ENCODE peak calls at places on chromosome 3, in eight cellular contexts. Z is heart right ventricle, J is testis, A is left ventricle myocardium inferior, L is aorta, D is bronchial epithelial cell, G is Karpas-422, S is ovary. B is an unnamed sample. For H3K36me3, the result is how much of the 10 kb centered on the place peaks cover.

GRCh38 chr3:53794597-53794996 is 51.6 kb downstream of the CHDH start:
- DNase-seq in G (no peak), J (no peak), L (no peak), D (peak), A (no peak), S (no peak), Z (no peak), B (no peak)

GRCh38 chr3:53624467-53624866 is 130.1 kb downstream of the CACNA1D start:
- DNase-seq in S (no peak), A (no peak), D (no peak), J (no peak), L (no peak), Z (no peak), G (no peak), B (no peak)

GRCh38 chr3:178097576-178097975 is 438.7 kb upstream of the KCNMB2 start:
- DNase-seq in S (no peak), A (no peak), Z (no peak), L (no peak), D (peak), J (no peak), G (no peak), B (no peak)

GRCh38 chr3:24521306-24522154 is 26.9 kb upstream of the THRB start:
- DNase-seq in J (peak), Z (peak), G (no peak), A (peak), D (peak), L (peak), S (peak), B (peak)

GRCh38 chr3:35931867-35932266 is 292.5 kb downstream of the ARPP21 start:
- DNase-seq in G (no peak), D (no peak), J (no peak), A (no peak), Z (no peak), L (no peak), S (no peak), B (no peak)

GRCh38 chr3:193719735-193720134 is 126.7 kb downstream of the OPA1 start:
- DNase-seq in S (no peak), Z (no peak), L (no peak), D (no peak), J (no peak), G (no peak), A (no peak), B (no peak)

GRCh38 chr3:15475161-15475560 is 46.3 kb downstream of the COLQ start:
- DNase-seq in D (no peak), Z (no peak), J (no peak), A (no peak), S (no peak), G (no peak), L (no peak), B (no peak)

GRCh38 chr3:29012011-29012410 is 268.9 kb upstream of the RBMS3 start:
- DNase-seq in L (no peak), Z (no peak), A (no peak), J (no peak), S (no peak), G (no peak), D (no peak), B (no peak)

GRCh38 chr3:145780301-145780700 is 380.7 kb downstream of the PLOD2 start:
- DNase-seq in J (no peak), A (no peak), Z (no peak), D (no peak), L (no peak), S (no peak), G (no peak), B (no peak)

GRCh38 chr3:62226601-62227339 is 146.6 kb downstream of the FEZF2 start:
- DNase-seq in D (no peak), A (no peak), L (no peak), S (no peak), G (no peak), Z (no peak), J (no peak), B (no peak)

GRCh38 chr3:105274958-105275357 is 91.8 kb upstream of the ALCAM start:
- DNase-seq in S (no peak), G (no peak), L (no peak), A (no peak), J (no peak), D (peak), Z (no peak), B (no peak)

GRCh38 chr3:98574157-98574556 is 19.3 kb downstream of the CPOX start:
- DNase-seq in G (no peak), S (no peak), J (no peak), A (no peak), D (no peak), L (no peak), Z (no peak), B (no peak)

GRCh38 chr3:133572158-133573053 is 1.1 kb upstream of the CDV3 start:
- DNase-seq in L (no peak), A (no peak), G (peak), S (peak), D (peak), J (no peak), Z (no peak), B (no peak)

GRCh38 chr3:108719178-108719577 is 38.0 kb downstream of the RETNLB start:
- DNase-seq in Z (no peak), S (no peak), G (no peak), J (no peak), D (no peak), L (no peak), A (no peak), B (no peak)

GRCh38 chr3:151837057-151837456 is 23.1 kb downstream of the AADAC start:
- DNase-seq in J (peak), L (no peak), A (no peak), S (no peak), G (no peak), Z (no peak), D (peak), B (peak)

GRCh38 chr3:49799761-49800160 is at the start of gene CDHR4:
- DNase-seq in A (no peak), S (no peak), L (peak), Z (no peak), D (peak), G (no peak), J (no peak), B (no peak)

GRCh38 chr3:83934208-83935150 is 1024.3 kb upstream of the CADM2 start:
- DNase-seq in Z (no peak), D (peak), A (no peak), S (no peak), J (no peak), L (no peak), G (no peak), B (no peak)

GRCh38 chr3:188111002-188111584 is 42.9 kb upstream of the LPP start:
- DNase-seq in S (no peak), Z (no peak), G (no peak), L (no peak), A (no peak), D (no peak), J (no peak), B (peak)

GRCh38 chr3:148723591-148723990 is 25.9 kb downstream of the AGTR1 start:
- DNase-seq in G (no peak), L (no peak), S (no peak), A (no peak), J (no peak), D (peak), Z (no peak), B (no peak)

GRCh38 chr3:12588039-12588673 is 31.3 kb downstream of the MKRN2 start:
- DNase-seq in G (no peak), A (no peak), J (no peak), S (no peak), D (peak), L (no peak), Z (no peak), B (no peak)

GRCh38 chr3:12590096-12590495 is 33.2 kb downstream of the MKRN2 start:
- DNase-seq in D (no peak), S (no peak), L (no peak), Z (no peak), J (no peak), G (peak), A (no peak), B (no peak)

GRCh38 chr3:12588674-12589054 is 31.8 kb downstream of the MKRN2 start:
- DNase-seq in D (no peak), G (no peak), S (no peak), Z (no peak), J (no peak), A (no peak), L (no peak), B (no peak)

GRCh38 chr3:12591456-12591855 is 34.6 kb downstream of the MKRN2 start:
- DNase-seq in S (no peak), A (no peak), Z (no peak), J (no peak), D (no peak), G (no peak), L (no peak), B (no peak)

DNA sequence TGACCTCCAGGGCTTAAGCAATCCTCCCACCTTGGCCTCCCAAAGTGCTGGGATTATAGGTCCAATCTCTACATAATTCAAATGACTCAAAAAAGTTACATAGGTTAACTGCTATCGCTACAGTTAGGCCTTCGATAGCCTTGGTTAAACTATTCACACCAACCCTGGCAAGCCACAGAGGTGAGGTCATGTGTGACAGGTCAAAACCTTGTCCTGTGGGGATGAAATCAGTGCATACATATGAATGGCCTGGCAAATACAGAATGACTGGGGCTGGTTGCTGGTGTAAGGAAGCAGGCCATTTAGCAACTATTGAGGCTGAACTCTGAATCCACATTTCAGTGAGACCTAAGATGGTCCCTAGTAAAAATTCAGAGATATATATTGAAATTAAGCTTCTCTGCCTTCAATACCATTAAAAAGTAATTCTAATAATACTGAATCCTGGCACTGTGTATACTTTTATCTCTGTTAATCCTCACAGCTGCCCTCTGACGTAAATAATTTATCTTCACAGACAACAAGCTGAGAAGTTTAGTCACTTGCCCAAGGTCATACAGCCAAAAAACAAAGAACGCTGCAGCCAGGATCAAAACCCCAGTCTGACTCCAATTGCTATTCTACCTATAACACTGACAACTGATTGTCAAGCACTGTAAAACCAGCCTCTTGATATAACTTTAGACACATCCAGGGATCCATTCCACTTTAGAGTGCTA is 35.3 kb downstream of the MKRN2 start:
- DNase-seq in J (no peak), A (no peak), S (no peak), L (no peak), Z (no peak), G (no peak), D (no peak), B (no peak)
- H3K36me3 ChIP-seq in J (under half), A (half or more), S (under half), L (under half), Z (half or more), G (under half), D (under half), B (half or more)

GRCh38 chr3:33137691-33138090 is 23.9 kb downstream of the CRTAP start:
- DNase-seq in L (no peak), G (no peak), J (no peak), S (no peak), D (no peak), A (no peak), Z (no peak), B (no peak)

GRCh38 chr3:33139996-33140395 is 26.2 kb downstream of the CRTAP start:
- DNase-seq in Z (no peak), J (no peak), S (no peak), L (no peak), A (no peak), G (no peak), D (peak), B (no peak)

GRCh38 chr3:33144433-33144832 is 30.6 kb downstream of the CRTAP start:
- DNase-seq in G (peak), D (no peak), J (peak), Z (no peak), S (no peak), A (no peak), L (no peak), B (peak)

GRCh38 chr3:33145221-33145900 is 31.5 kb downstream of the CRTAP start:
- DNase-seq in L (no peak), D (no peak), J (no peak), G (no peak), A (no peak), Z (no peak), S (no peak), B (no peak)

DNA sequence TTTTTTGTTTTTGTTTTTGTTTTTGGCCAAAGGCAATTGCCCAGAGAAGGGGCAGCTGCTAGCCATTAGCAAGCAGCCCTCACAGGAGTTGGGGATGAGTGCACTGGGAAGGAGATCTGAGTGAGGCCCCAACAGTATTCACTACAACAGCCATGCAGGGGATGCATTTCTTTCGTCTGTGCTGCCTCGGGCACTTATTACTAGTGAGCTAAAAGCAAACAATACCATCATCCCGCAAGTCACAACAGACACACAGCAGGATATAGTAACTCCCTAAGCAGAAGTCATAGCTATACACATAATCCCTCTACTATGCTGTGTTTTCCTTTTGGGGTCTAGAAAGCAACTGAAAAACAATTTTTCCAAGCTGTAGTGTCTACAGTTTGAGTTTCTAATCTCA is 27.2 kb downstream of the CRTAP start:
- DNase-seq in A (no peak), G (no peak), J (no peak), S (no peak), L (no peak), D (peak), Z (no peak), B (no peak)
- H3K36me3 ChIP-seq in A (half or more), G (under half), J (under half), S (under half), L (under half), D (under half), Z (half or more), B (under half)

DNA sequence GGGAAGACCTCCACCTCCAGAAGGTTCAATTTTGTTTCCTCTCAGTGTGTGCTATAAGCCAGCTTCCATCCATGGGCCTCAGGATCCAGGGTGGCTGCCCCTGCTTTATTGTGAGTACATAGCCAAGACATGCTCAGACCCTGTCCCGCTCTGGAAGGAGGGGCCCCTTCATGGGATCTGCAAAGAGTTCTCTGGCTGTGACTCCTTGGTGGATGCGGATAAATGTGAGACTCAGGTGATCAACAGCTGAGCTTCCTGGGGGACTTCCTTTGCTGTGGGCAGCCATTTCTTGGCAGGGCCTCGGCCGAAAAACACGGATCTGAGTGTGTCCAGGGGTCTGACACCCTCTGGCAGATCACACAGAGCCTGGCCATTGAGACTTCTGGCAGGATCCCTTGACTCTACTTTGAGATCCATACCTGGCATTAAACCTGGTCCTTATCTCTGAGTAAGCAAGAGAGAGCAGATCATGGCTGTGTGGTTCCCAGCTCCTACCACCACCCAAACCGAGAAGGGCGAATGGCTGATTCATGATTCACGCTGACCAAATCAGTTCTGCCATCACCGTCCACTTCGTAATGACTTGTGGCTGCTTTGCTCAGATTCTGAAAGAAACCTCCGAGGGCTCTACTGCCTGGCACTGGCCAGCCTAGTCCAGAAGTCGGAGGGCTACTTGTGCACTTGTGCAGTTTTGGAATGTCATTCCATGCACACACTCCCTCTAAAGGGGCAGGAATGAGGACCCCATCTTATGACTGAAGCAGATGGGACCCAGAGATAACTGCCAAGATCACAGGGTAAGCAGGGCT is 68.1 kb downstream of the SENP2 start:
- DNase-seq in Z (no peak), A (no peak), S (no peak), J (no peak), G (no peak), L (no peak), D (no peak), B (no peak)
- H3K36me3 ChIP-seq in Z (under half), A (under half), S (under half), J (under half), G (under half), L (under half), D (under half), B (half or more)

GRCh38 chr3:2898591-2899353 is 211.4 kb downstream of the IL5RA start:
- DNase-seq in S (no peak), A (no peak), J (no peak), G (no peak), Z (no peak), D (no peak), L (no peak), B (no peak)

GRCh38 chr3:2896281-2896967 is 213.8 kb downstream of the IL5RA start:
- DNase-seq in A (no peak), Z (no peak), J (no peak), L (no peak), G (no peak), S (no peak), D (no peak), B (no peak)
- H3K36me3 ChIP-seq in A (under half), Z (under half), J (under half), L (under half), G (under half), S (under half), D (under half), B (under half)

GRCh38 chr3:172125963-172126403 is 86.6 kb downstream of the FNDC3B start:
- DNase-seq in A (peak), D (no peak), S (no peak), G (no peak), L (peak), J (no peak), Z (peak), B (no peak)

GRCh38 chr3:172126741-172127140 is 87.4 kb downstream of the FNDC3B start:
- DNase-seq in G (no peak), D (no peak), S (no peak), Z (no peak), A (no peak), L (no peak), J (no peak), B (no peak)

GRCh38 chr3:172124271-172124670 is 84.9 kb downstream of the FNDC3B start:
- DNase-seq in A (no peak), S (no peak), D (no peak), Z (no peak), J (no peak), G (no peak), L (no peak), B (no peak)

GRCh38 chr3:172127141-172127540 is 87.8 kb downstream of the FNDC3B start:
- DNase-seq in D (no peak), S (no peak), L (no peak), Z (no peak), A (no peak), G (no peak), J (no peak), B (no peak)

GRCh38 chr3:172125053-172125452 is 85.7 kb downstream of the FNDC3B start:
- DNase-seq in A (no peak), Z (no peak), G (no peak), J (no peak), S (no peak), L (no peak), D (no peak), B (no peak)
- H3K36me3 ChIP-seq in A (under half), Z (under half), G (under half), J (under half), S (under half), L (under half), D (under half), B (half or more)

GRCh38 chr3:34351857-34352545 is 553.6 kb downstream of the PDCD6IP start:
- DNase-seq in Z (no peak), D (no peak), G (no peak), S (no peak), A (no peak), L (no peak), J (no peak), B (no peak)
- H3K36me3 ChIP-seq in Z (under half), D (under half), G (under half), S (under half), A (under half), L (under half), J (under half), B (under half)

GRCh38 chr3:175948041-175948440 is 1088.9 kb downstream of the NAALADL2 start:
- DNase-seq in S (no peak), D (no peak), A (no peak), J (no peak), G (no peak), Z (no peak), L (no peak), B (no peak)
- H3K36me3 ChIP-seq in S (under half), D (under half), A (under half), J (under half), G (under half), Z (under half), L (under half), B (under half)

B was measured in endodermal cell.